ENCODE peak calls at places on chromosomes 6 and 20, in four cellular contexts. P is stomach, F is iPS DF 6.9, Y is ovary. C is an unnamed sample.

GRCh38 chr20:2379511-2380229 is 1.0 kb upstream of the TGM6 start:
- DNase-seq in P (no peak), Y (no peak), F (no peak), C (no peak)

GRCh38 chr6:21240709-21241108 is 352.8 kb upstream of the SOX4 start:
- DNase-seq in F (no peak), P (no peak), Y (no peak), C (no peak)

GRCh38 chr6:129195666-129196065 is 312.7 kb downstream of the LAMA2 start:
- DNase-seq in F (no peak), Y (no peak), P (no peak), C (no peak)

GRCh38 chr6:27238010-27238983 is 9.2 kb upstream of the PRSS16 start:
- DNase-seq in P (no peak), Y (no peak), F (no peak), C (no peak)

GRCh38 chr6:115838763-115839401 is 221.8 kb downstream of the FRK start:
- DNase-seq in Y (no peak), P (peak; percentile 29), F (peak; percentile 29), C (no peak)

GRCh38 chr6:96491926-96492325 is 29.7 kb upstream of the UFL1 start:
- DNase-seq in P (no peak), Y (no peak), F (no peak), C (no peak)

GRCh38 chr20:63854069-63854765 is 7.1 kb upstream of the ABHD16B start:
- DNase-seq in P (no peak), Y (peak; percentile 62), F (no peak), C (no peak)

GRCh38 chr6:147154454-147154853 is 49.8 kb upstream of the STXBP5 start:
- DNase-seq in P (no peak), F (no peak), Y (no peak), C (no peak)

GRCh38 chr6:106546322-106547052 is 82.8 kb downstream of the RTN4IP1 start:
- DNase-seq in Y (no peak), F (no peak), P (no peak), C (no peak)

GRCh38 chr20:14861028-14861699 is 523.8 kb upstream of the FLRT3 start:
- DNase-seq in P (no peak), F (no peak), Y (no peak), C (no peak)

GRCh38 chr6:158290659-158291058 is 21.6 kb upstream of the TULP4 start:
- DNase-seq in P (peak; percentile 37), F (no peak), Y (no peak), C (peak; percentile 30)

GRCh38 chr6:119978274-119978889 is 628.8 kb upstream of the MAN1A1 start:
- DNase-seq in Y (no peak), P (no peak), F (no peak), C (no peak)

GRCh38 chr20:45088247-45088646 is 12.7 kb downstream of the KCNS1 start:
- DNase-seq in F (no peak), Y (no peak), P (no peak), C (no peak)

GRCh38 chr6:84150680-84151079 is 76.8 kb downstream of the CEP162 start:
- DNase-seq in Y (no peak), P (no peak), F (no peak), C (no peak)

GRCh38 chr6:137213813-137214212 is 5.4 kb downstream of the IFNGR1 start:
- DNase-seq in F (no peak), Y (no peak), P (no peak), C (no peak)

GRCh38 chr6:122956376-122956775 is 39.7 kb upstream of the CLVS2 start:
- DNase-seq in P (no peak), Y (no peak), F (no peak), C (no peak)

GRCh38 chr20:39070484-39071231 is 108.5 kb downstream of the DHX35 start:
- DNase-seq in Y (no peak), F (no peak), P (no peak), C (no peak)

GRCh38 chr6:152085533-152085932 is 278.1 kb downstream of the ESR1 start:
- DNase-seq in P (no peak), F (no peak), Y (no peak), C (no peak)

GRCh38 chr6:47483853-47484546 is 6.4 kb downstream of the CD2AP start:
- DNase-seq in F (no peak), P (no peak), Y (no peak), C (no peak)

GRCh38 chr6:170420791-170421776 is 114.5 kb downstream of the FAM120B start:
- DNase-seq in F (no peak), P (no peak), Y (no peak), C (no peak)
- H3K27me3 ChIP-seq in F (no peaks in the 10 kb centered on the region), P (peaks cover 68% of the 10 kb centered on the region), Y (no peaks in the 10 kb centered on the region), C (no peaks in the 10 kb centered on the region)

DNA sequence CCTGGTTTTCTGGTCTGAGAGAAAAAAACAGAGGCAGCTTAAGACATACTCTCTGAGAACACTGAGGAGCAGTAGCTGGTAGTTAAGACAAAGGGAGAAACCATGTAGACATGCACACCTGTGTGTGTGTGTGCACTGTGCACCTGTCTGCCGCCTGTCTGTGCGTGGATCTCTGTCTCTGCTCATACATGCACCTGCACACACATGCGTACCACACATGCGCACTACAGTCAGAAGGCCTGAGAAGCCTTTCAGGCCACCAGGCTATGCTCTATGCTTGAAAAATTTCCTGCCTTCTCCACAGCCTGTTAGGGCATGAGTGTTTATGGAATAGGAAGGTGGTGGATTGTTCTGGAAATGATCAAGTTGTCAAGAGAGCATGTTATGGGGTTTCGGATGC is 103.5 kb downstream of the CDH4 start:
- DNase-seq in F (no peak), P (no peak), Y (no peak), C (no peak)
- H3K4me1 ChIP-seq in F (no peaks in the 10 kb centered on the region), P (no peaks in the 10 kb centered on the region), Y (no peaks in the 10 kb centered on the region), C (no peaks in the 10 kb centered on the region)

DNA sequence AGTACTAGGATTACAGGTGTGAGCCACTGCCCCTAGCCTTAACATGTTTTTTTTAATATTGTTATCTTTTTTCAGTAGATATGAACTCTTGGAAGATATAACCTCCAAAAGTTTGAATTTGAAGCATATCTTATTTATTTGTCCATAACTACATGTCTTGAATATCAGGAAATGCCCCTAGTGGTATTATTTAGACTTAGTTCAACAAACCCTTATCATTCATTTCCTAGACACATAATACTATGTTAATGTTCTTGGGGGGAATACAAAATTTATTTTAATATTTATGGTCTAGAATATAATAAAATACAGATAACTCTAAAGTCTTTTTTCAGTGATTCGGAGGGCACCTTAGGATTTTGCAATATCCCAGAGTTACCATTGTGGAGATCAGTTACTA is 160.7 kb downstream of the HACE1 start:
- DNase-seq in F (no peak), P (no peak), Y (no peak), C (no peak)
- H3K36me3 ChIP-seq in F (no peaks in the 10 kb centered on the region), P (no peaks in the 10 kb centered on the region), Y (no peaks in the 10 kb centered on the region), C (no peaks in the 10 kb centered on the region)

DNA sequence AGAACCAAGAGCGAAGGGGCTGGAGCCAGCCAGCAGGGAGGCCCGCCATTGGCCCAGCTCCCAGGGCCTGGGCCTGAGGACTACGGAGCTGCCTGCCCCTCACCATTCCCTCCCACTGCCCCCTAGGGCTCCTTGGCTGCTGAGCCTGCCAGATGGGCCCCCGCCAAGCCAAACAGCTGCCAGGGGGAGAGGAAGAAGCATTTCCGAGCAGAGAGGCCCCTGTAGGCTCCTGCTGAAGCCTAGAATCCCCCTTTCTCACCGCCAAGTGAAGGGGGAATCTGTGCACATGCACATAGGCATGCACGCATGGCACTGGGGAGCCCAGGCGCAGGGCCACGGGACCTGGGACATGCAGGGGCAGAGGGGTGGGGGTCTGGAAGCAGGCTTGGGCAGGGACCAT is 28.5 kb upstream of the MRPS18A start:
- DNase-seq in F (no peak), Y (peak; percentile 83), P (no peak), C (no peak)
- H3K27me3 ChIP-seq in F (no peaks in the 10 kb centered on the region), Y (no peaks in the 10 kb centered on the region), P (peaks cover 7% of the 10 kb centered on the region), C (no peaks in the 10 kb centered on the region)

GRCh38 chr20:41151134-41151869 is 14.0 kb downstream of the PLCG1 start:
- DNase-seq in P (no peak), F (no peak), Y (no peak), C (no peak)

GRCh38 chr20:41150664-41151063 is 13.3 kb downstream of the PLCG1 start:
- DNase-seq in Y (no peak), P (no peak), F (no peak), C (no peak)

GRCh38 chr20:41152108-41152757 is 14.9 kb downstream of the PLCG1 start:
- DNase-seq in Y (no peak), P (no peak), F (no peak), C (no peak)

GRCh38 chr20:41148956-41149355 is 11.6 kb downstream of the PLCG1 start:
- DNase-seq in F (no peak), Y (no peak), P (no peak), C (no peak)

GRCh38 chr20:41149679-41150131 is 12.4 kb downstream of the PLCG1 start:
- DNase-seq in P (no peak), F (no peak), Y (no peak), C (no peak)
- H3K4me1 ChIP-seq in P (peaks cover 43% of the 10 kb centered on the region), F (peaks cover 2% of the 10 kb centered on the region), Y (peaks cover 34% of the 10 kb centered on the region), C (peaks cover 100% of the 10 kb centered on the region)

C was measured in CD8-positive, alpha-beta T cell.